ENCODE peak calls at places on chromosomes 3 and 15, in five cellular contexts. L is NCI-H1105 treated with DMSO at 0.1 percent for 48 hours, G is choroid plexus epithelial cell, M is NCI-H2081, I is mucosa of gallbladder. J is an unnamed sample.

GRCh38 chr3:46946856-46947544 is 29.5 kb downstream of the CCDC12 start:
- DNase-seq in L (no peak), G (peak), M (peak), I (peak), J (peak)

GRCh38 chr15:84082739-84083138 is 152.8 kb upstream of the GOLGA6L4 start:
- DNase-seq in L (no peak), G (peak), M (no peak), I (no peak), J (no peak)

GRCh38 chr3:100041328-100041749 is 73.0 kb downstream of the FILIP1L start:
- DNase-seq in L (no peak), G (peak), M (no peak), I (no peak), J (no peak)

GRCh38 chr15:38647683-38648082 is 83.1 kb upstream of the RASGRP1 start:
- DNase-seq in L (no peak), G (peak), M (no peak), I (no peak), J (no peak)

GRCh38 chr3:177792363-177793030 is 595.2 kb upstream of the TBL1XR1 start:
- DNase-seq in L (no peak), G (peak), M (no peak), I (no peak), J (no peak)

GRCh38 chr15:69997701-69998273 is 99.9 kb downstream of the TLE3 start:
- DNase-seq in L (peak), G (peak), M (peak), I (peak), J (peak)

GRCh38 chr15:29093696-29094343 is 175.8 kb downstream of the NSMCE3 start:
- DNase-seq in L (no peak), G (no peak), M (no peak), I (no peak), J (no peak)

GRCh38 chr3:136171097-136171542 is 25.0 kb downstream of the MSL2 start:
- DNase-seq in L (no peak), G (no peak), M (no peak), I (no peak), J (no peak)

GRCh38 chr3:48765376-48765775 is 48.4 kb upstream of the IP6K2 start:
- DNase-seq in L (no peak), G (peak), M (peak), I (no peak), J (no peak)

GRCh38 chr3:53254810-53255359 is 937 bp downstream of the TKT start:
- DNase-seq in L (peak), G (peak), M (peak), I (peak), J (peak)

GRCh38 chr3:46692566-46692983 is 904 bp downstream of the ALS2CL start:
- DNase-seq in L (no peak), G (no peak), M (no peak), I (peak), J (peak)

GRCh38 chr3:75886971-75887526 is 101.7 kb upstream of the ZNF717 start:
- DNase-seq in L (no peak), G (no peak), M (no peak), I (no peak), J (no peak)

GRCh38 chr15:36558921-36559320 is 20.5 kb upstream of the CDIN1 start:
- DNase-seq in L (no peak), G (no peak), M (no peak), I (no peak), J (no peak)

GRCh38 chr3:97835761-97836160 is 13.9 kb downstream of the CRYBG3 start:
- DNase-seq in L (no peak), G (peak), M (peak), I (no peak), J (no peak)

GRCh38 chr15:64883097-64883581 is 28.6 kb upstream of the ANKDD1A start:
- DNase-seq in L (no peak), G (peak), M (no peak), I (no peak), J (no peak)

GRCh38 chr3:188051801-188052228 is 102.1 kb upstream of the LPP start:
- DNase-seq in L (no peak), G (peak), M (no peak), I (peak), J (peak)

GRCh38 chr3:165070682-165071081 is 7.6 kb downstream of the SI start:
- DNase-seq in L (no peak), G (no peak), M (no peak), I (no peak), J (no peak)

GRCh38 chr3:117160176-117160575 is 450.6 kb downstream of the TUSC7 start:
- DNase-seq in L (no peak), G (no peak), M (no peak), I (no peak), J (no peak)

GRCh38 chr3:45647148-45647619 is 42.0 kb upstream of the SACM1L start:
- DNase-seq in L (no peak), G (peak), M (no peak), I (peak), J (peak)

GRCh38 chr3:194375473-194375872 is 5.9 kb upstream of the LRRC15 start:
- DNase-seq in L (peak), G (no peak), M (peak), I (no peak), J (no peak)

GRCh38 chr3:158330820-158331219 is 220.9 kb downstream of the RSRC1 start:
- DNase-seq in L (no peak), G (peak), M (no peak), I (no peak), J (no peak)

GRCh38 chr15:72118400-72118978 is at the start of gene SENP8:
- DNase-seq in L (no peak), G (no peak), M (no peak), I (no peak), J (no peak)